ENCODE peak calls at places on chromosomes 6 and 20, in eight cellular contexts. I, K, D, S, O, J, Z and C are unnamed samples.

GRCh38 chr6:169793408-169793807 is 42.0 kb downstream of the ERMARD start:
- DNase-seq in I (no peak), K (no peak), D (no peak), S (no peak), O (no peak), J (no peak), Z (no peak), C (no peak)

GRCh38 chr6:127051571-127052260 is 66.8 kb upstream of the RSPO3 start:
- DNase-seq in I (no peak), K (no peak), D (peak; percentile 61), S (no peak), O (no peak), J (no peak), Z (no peak), C (no peak)

GRCh38 chr6:163416640-163417253 is 2.2 kb downstream of the QKI start:
- DNase-seq in I (peak; percentile 70), K (peak; percentile 33), D (peak; percentile 88), S (peak; percentile 53), O (peak; percentile 84), J (peak; percentile 83), Z (peak; percentile 46), C (peak; percentile 81)

GRCh38 chr6:56890683-56891429 is 64.1 kb upstream of the BEND6 start:
- DNase-seq in I (no peak), K (no peak), D (peak; percentile 96), S (peak; percentile 2), O (no peak), J (peak; percentile 71), Z (peak; percentile 56), C (peak; percentile 30)

GRCh38 chr6:88349511-88349910 is 183.4 kb upstream of the CNR1 start:
- DNase-seq in I (no peak), K (no peak), D (peak; percentile 67), S (no peak), O (no peak), J (peak; percentile 4), Z (no peak), C (no peak)

GRCh38 chr6:41039060-41039998 is at the start of gene UNC5CL:
- DNase-seq in I (peak; percentile 63), K (peak; percentile 27), D (peak; percentile 54), S (peak; percentile 67), O (peak; percentile 88), J (peak; percentile 76), Z (peak; percentile 38), C (peak; percentile 83)

GRCh38 chr20:51446656-51447055 is 95.9 kb downstream of the NFATC2 start:
- DNase-seq in I (no peak), K (peak; percentile 77), D (peak; percentile 88), S (no peak), O (no peak), J (peak; percentile 94), Z (no peak), C (peak; percentile 67)

GRCh38 chr6:46989384-46989783 is 52.7 kb downstream of the ADGRF1 start:
- DNase-seq in I (no peak), K (no peak), D (no peak), S (no peak), O (no peak), J (no peak), Z (no peak), C (no peak)

GRCh38 chr6:138972226-138972665 is 15.8 kb downstream of the REPS1 start:
- DNase-seq in I (no peak), K (no peak), D (peak; percentile 51), S (no peak), O (no peak), J (peak; percentile 44), Z (no peak), C (no peak)

GRCh38 chr20:17495826-17496225 is 35.4 kb downstream of the BFSP1 start:
- DNase-seq in I (no peak), K (no peak), D (no peak), S (no peak), O (no peak), J (no peak), Z (no peak), C (no peak)

GRCh38 chr6:34148864-34149810 is 3.2 kb upstream of the GRM4 start:
- DNase-seq in I (peak; percentile 3), K (no peak), D (no peak), S (no peak), O (no peak), J (no peak), Z (peak; percentile 18), C (no peak)

GRCh38 chr20:49676581-49677291 is 36.9 kb downstream of the B4GALT5 start:
- DNase-seq in I (no peak), K (no peak), D (peak; percentile 84), S (no peak), O (no peak), J (peak; percentile 94), Z (peak; percentile 81), C (no peak)

GRCh38 chr6:159894991-159895390 is 4.2 kb downstream of the MAS1 start:
- DNase-seq in I (no peak), K (no peak), D (no peak), S (no peak), O (no peak), J (no peak), Z (no peak), C (no peak)

GRCh38 chr6:91781946-91782345 is 1195.1 kb upstream of the MAP3K7 start:
- DNase-seq in I (no peak), K (no peak), D (no peak), S (no peak), O (no peak), J (no peak), Z (no peak), C (no peak)
- TF ChIP-seq EZH2phosphoT487 in I (no peak), K (no peak), D (no peak), S (no peak), O (no peak), J (no peak), Z (no peak), C (no peak)

GRCh38 chr6:26575494-26575939 is 21.2 kb upstream of the ABT1 start:
- DNase-seq in I (peak; percentile 58), K (no peak), D (no peak), S (no peak), O (peak; percentile 74), J (no peak), Z (no peak), C (no peak)

GRCh38 chr6:26577720-26578072 is 19.1 kb upstream of the ABT1 start:
- DNase-seq in I (no peak), K (no peak), D (no peak), S (no peak), O (peak; percentile 37), J (no peak), Z (no peak), C (no peak)

GRCh38 chr6:26578279-26578678 is 18.5 kb upstream of the ABT1 start:
- DNase-seq in I (no peak), K (no peak), D (no peak), S (no peak), O (no peak), J (no peak), Z (no peak), C (no peak)

GRCh38 chr6:26576407-26576843 is 20.3 kb upstream of the ABT1 start:
- DNase-seq in I (no peak), K (no peak), D (no peak), S (no peak), O (no peak), J (no peak), Z (no peak), C (no peak)

DNA sequence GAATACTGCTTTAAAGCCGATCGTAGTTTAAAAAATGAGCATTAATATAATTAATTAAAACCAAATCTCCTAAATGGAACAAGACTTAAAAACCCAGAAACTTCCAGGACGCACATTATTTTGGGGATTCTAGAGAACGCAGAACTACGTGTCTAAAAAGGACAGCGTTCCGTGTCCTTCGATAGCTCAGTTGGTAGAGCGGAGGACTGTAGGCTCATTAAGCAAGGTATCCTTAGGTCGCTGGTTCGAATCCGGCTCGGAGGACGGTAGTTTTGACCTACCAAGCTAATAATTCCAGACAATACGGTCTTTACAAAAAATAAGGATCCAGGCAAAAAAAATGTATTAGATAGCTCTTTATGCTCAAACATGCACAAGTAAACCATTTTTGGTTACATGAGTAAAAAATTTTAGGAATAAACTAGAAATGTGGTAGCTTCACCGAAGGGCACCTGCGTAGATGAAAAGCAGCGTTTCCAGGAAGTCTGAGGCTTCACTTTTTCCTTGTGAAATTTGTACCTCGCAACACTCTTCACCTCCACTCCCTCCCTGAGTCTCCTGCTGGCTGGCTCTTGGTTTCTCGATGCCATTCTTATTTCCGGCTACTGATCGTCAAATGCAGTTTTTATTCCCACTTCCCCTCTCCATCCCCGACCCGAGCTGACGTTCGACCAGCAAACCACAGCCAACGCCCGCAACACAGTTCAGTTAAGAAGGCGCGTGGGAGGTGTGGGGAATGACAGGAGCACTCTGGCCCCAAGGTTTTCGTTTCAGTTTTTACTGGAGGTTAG is 19.6 kb upstream of the ABT1 start:
- DNase-seq in I (peak; percentile 84), K (peak; percentile 84), D (peak; percentile 78), S (no peak), O (peak; percentile 88), J (peak; percentile 34), Z (no peak), C (peak; percentile 69)
- TF ChIP-seq EZH2phosphoT487 in I (no peak), K (no peak), D (no peak), S (no peak), O (no peak), J (no peak), Z (no peak), C (no peak)

GRCh38 chr6:148867851-148868250 is 121.0 kb downstream of the UST start:
- DNase-seq in I (no peak), K (no peak), D (peak; percentile 76), S (no peak), O (no peak), J (peak; percentile 25), Z (no peak), C (no peak)
- TF ChIP-seq EZH2phosphoT487 in I (no peak), K (no peak), D (no peak), S (no peak), O (no peak), J (no peak), Z (no peak), C (no peak)

GRCh38 chr6:112010328-112010727 is 43.6 kb upstream of the CCN6 start:
- DNase-seq in I (no peak), K (no peak), D (no peak), S (no peak), O (no peak), J (no peak), Z (no peak), C (no peak)
- TF ChIP-seq EZH2phosphoT487 in I (no peak), K (no peak), D (no peak), S (no peak), O (no peak), J (no peak), Z (no peak), C (no peak)